ENCODE peak calls at places on chromosome 1, in ten cellular contexts. One of them, this sample, is unnamed. For H3K4me1, the result is how much of the 10 kb centered on the place peaks cover.

GRCh38 chr1:41387667-41388091 is 26.4 kb downstream of the FOXO6 start:
- DNase-seq in CD8-positive, alpha-beta T cell: no peak
- DNase-seq in mucosa of descending colon: peak
- DNase-seq in CD8-positive, alpha-beta memory T cell: no peak
- DNase-seq in left ventricle myocardium inferior: peak
- DNase-seq in A549: no peak
- DNase-seq in heart right ventricle: peak
- DNase-seq in IMR-90: peak
- DNase-seq in right atrium auricular region: peak
- DNase-seq in aorta: peak
- DNase-seq in this sample: peak

GRCh38 chr1:36572906-36573305 is 90.2 kb upstream of the CSF3R start:
- DNase-seq in CD8-positive, alpha-beta T cell: no peak
- DNase-seq in mucosa of descending colon: no peak
- DNase-seq in CD8-positive, alpha-beta memory T cell: no peak
- DNase-seq in left ventricle myocardium inferior: no peak
- DNase-seq in A549: no peak
- DNase-seq in heart right ventricle: no peak
- DNase-seq in IMR-90: no peak
- DNase-seq in right atrium auricular region: no peak
- DNase-seq in aorta: peak
- DNase-seq in this sample: peak

GRCh38 chr1:115545791-115546733 is 95.7 kb upstream of the VANGL1 start:
- DNase-seq in CD8-positive, alpha-beta T cell: no peak
- DNase-seq in mucosa of descending colon: peak
- DNase-seq in CD8-positive, alpha-beta memory T cell: no peak
- DNase-seq in left ventricle myocardium inferior: no peak
- DNase-seq in A549: peak
- DNase-seq in heart right ventricle: no peak
- DNase-seq in IMR-90: peak
- DNase-seq in right atrium auricular region: no peak
- DNase-seq in aorta: peak
- DNase-seq in this sample: peak

GRCh38 chr1:39566441-39567137 is 10.0 kb downstream of the PABPC4 start:
- DNase-seq in CD8-positive, alpha-beta T cell: no peak
- DNase-seq in mucosa of descending colon: peak
- DNase-seq in CD8-positive, alpha-beta memory T cell: no peak
- DNase-seq in left ventricle myocardium inferior: no peak
- DNase-seq in A549: no peak
- DNase-seq in heart right ventricle: no peak
- DNase-seq in IMR-90: no peak
- DNase-seq in right atrium auricular region: no peak
- DNase-seq in aorta: no peak
- DNase-seq in this sample: no peak

GRCh38 chr1:208010487-208011079 is 99.7 kb upstream of the CD34 start:
- DNase-seq in CD8-positive, alpha-beta T cell: no peak
- DNase-seq in mucosa of descending colon: no peak
- DNase-seq in CD8-positive, alpha-beta memory T cell: no peak
- DNase-seq in left ventricle myocardium inferior: no peak
- DNase-seq in A549: no peak
- DNase-seq in heart right ventricle: no peak
- DNase-seq in IMR-90: no peak
- DNase-seq in right atrium auricular region: no peak
- DNase-seq in aorta: no peak
- DNase-seq in this sample: no peak

GRCh38 chr1:21534674-21535378 is 25.6 kb downstream of the ALPL start:
- DNase-seq in CD8-positive, alpha-beta T cell: no peak
- DNase-seq in mucosa of descending colon: peak
- DNase-seq in CD8-positive, alpha-beta memory T cell: no peak
- DNase-seq in left ventricle myocardium inferior: no peak
- DNase-seq in A549: peak
- DNase-seq in heart right ventricle: no peak
- DNase-seq in IMR-90: peak
- DNase-seq in right atrium auricular region: no peak
- DNase-seq in aorta: no peak
- DNase-seq in this sample: peak

GRCh38 chr1:116824631-116825399 is 70.6 kb downstream of the CD2 start:
- DNase-seq in CD8-positive, alpha-beta T cell: no peak
- DNase-seq in mucosa of descending colon: no peak
- DNase-seq in CD8-positive, alpha-beta memory T cell: no peak
- DNase-seq in left ventricle myocardium inferior: no peak
- DNase-seq in A549: no peak
- DNase-seq in heart right ventricle: no peak
- DNase-seq in IMR-90: no peak
- DNase-seq in right atrium auricular region: no peak
- DNase-seq in aorta: no peak
- DNase-seq in this sample: peak

GRCh38 chr1:246748006-246748405 is 23.8 kb downstream of the SCCPDH start:
- DNase-seq in CD8-positive, alpha-beta T cell: no peak
- DNase-seq in mucosa of descending colon: no peak
- DNase-seq in CD8-positive, alpha-beta memory T cell: no peak
- DNase-seq in left ventricle myocardium inferior: no peak
- DNase-seq in A549: no peak
- DNase-seq in heart right ventricle: no peak
- DNase-seq in IMR-90: no peak
- DNase-seq in right atrium auricular region: no peak
- DNase-seq in aorta: no peak
- DNase-seq in this sample: no peak

GRCh38 chr1:2206813-2207488 is 12.4 kb upstream of the FAAP20 start:
- DNase-seq in CD8-positive, alpha-beta T cell: no peak
- DNase-seq in mucosa of descending colon: no peak
- DNase-seq in CD8-positive, alpha-beta memory T cell: no peak
- DNase-seq in left ventricle myocardium inferior: no peak
- DNase-seq in A549: no peak
- DNase-seq in heart right ventricle: peak
- DNase-seq in IMR-90: no peak
- DNase-seq in right atrium auricular region: no peak
- DNase-seq in aorta: peak
- DNase-seq in this sample: no peak

GRCh38 chr1:46757256-46757955 is 38.5 kb upstream of the EFCAB14 start:
- DNase-seq in CD8-positive, alpha-beta T cell: no peak
- DNase-seq in mucosa of descending colon: no peak
- DNase-seq in CD8-positive, alpha-beta memory T cell: no peak
- DNase-seq in left ventricle myocardium inferior: no peak
- DNase-seq in A549: no peak
- DNase-seq in heart right ventricle: no peak
- DNase-seq in IMR-90: peak
- DNase-seq in right atrium auricular region: no peak
- DNase-seq in aorta: no peak
- DNase-seq in this sample: no peak

GRCh38 chr1:20787100-20787774 is at the start of gene HP1BP3:
- DNase-seq in CD8-positive, alpha-beta T cell: peak
- DNase-seq in mucosa of descending colon: peak
- DNase-seq in CD8-positive, alpha-beta memory T cell: peak
- DNase-seq in left ventricle myocardium inferior: peak
- DNase-seq in A549: peak
- DNase-seq in heart right ventricle: peak
- DNase-seq in IMR-90: peak
- DNase-seq in right atrium auricular region: peak
- DNase-seq in aorta: peak
- DNase-seq in this sample: peak

GRCh38 chr1:48232722-48233121 is 10.2 kb downstream of the SLC5A9 start:
- DNase-seq in CD8-positive, alpha-beta T cell: no peak
- DNase-seq in mucosa of descending colon: no peak
- DNase-seq in CD8-positive, alpha-beta memory T cell: no peak
- DNase-seq in left ventricle myocardium inferior: no peak
- DNase-seq in A549: no peak
- DNase-seq in heart right ventricle: no peak
- DNase-seq in IMR-90: no peak
- DNase-seq in right atrium auricular region: no peak
- DNase-seq in aorta: no peak
- DNase-seq in this sample: no peak

GRCh38 chr1:45359882-45360513 is 19.8 kb upstream of the MUTYH start:
- DNase-seq in CD8-positive, alpha-beta T cell: peak
- DNase-seq in mucosa of descending colon: peak
- DNase-seq in CD8-positive, alpha-beta memory T cell: peak
- DNase-seq in left ventricle myocardium inferior: peak
- DNase-seq in A549: peak
- DNase-seq in heart right ventricle: peak
- DNase-seq in IMR-90: peak
- DNase-seq in right atrium auricular region: peak
- DNase-seq in aorta: peak
- DNase-seq in this sample: peak

GRCh38 chr1:87706779-87707228 is 378.1 kb downstream of the LMO4 start:
- DNase-seq in CD8-positive, alpha-beta T cell: no peak
- DNase-seq in mucosa of descending colon: no peak
- DNase-seq in CD8-positive, alpha-beta memory T cell: no peak
- DNase-seq in left ventricle myocardium inferior: no peak
- DNase-seq in A549: no peak
- DNase-seq in heart right ventricle: no peak
- DNase-seq in IMR-90: peak
- DNase-seq in right atrium auricular region: no peak
- DNase-seq in aorta: no peak
- DNase-seq in this sample: no peak

GRCh38 chr1:184910596-184910995 is 63.7 kb downstream of the NIBAN1 start:
- DNase-seq in CD8-positive, alpha-beta T cell: no peak
- DNase-seq in mucosa of descending colon: peak
- DNase-seq in CD8-positive, alpha-beta memory T cell: no peak
- DNase-seq in left ventricle myocardium inferior: peak
- DNase-seq in A549: no peak
- DNase-seq in heart right ventricle: no peak
- DNase-seq in IMR-90: peak
- DNase-seq in right atrium auricular region: peak
- DNase-seq in aorta: peak
- DNase-seq in this sample: no peak

GRCh38 chr1:215597961-215598360 is 30.9 kb downstream of the KCTD3 start:
- DNase-seq in CD8-positive, alpha-beta T cell: no peak
- DNase-seq in mucosa of descending colon: no peak
- DNase-seq in CD8-positive, alpha-beta memory T cell: no peak
- DNase-seq in left ventricle myocardium inferior: no peak
- DNase-seq in A549: no peak
- DNase-seq in heart right ventricle: no peak
- DNase-seq in IMR-90: no peak
- DNase-seq in right atrium auricular region: no peak
- DNase-seq in aorta: no peak
- DNase-seq in this sample: no peak

GRCh38 chr1:77605246-77606026 is 77.0 kb downstream of the ZZZ3 start:
- DNase-seq in CD8-positive, alpha-beta T cell: no peak
- DNase-seq in mucosa of descending colon: peak
- DNase-seq in CD8-positive, alpha-beta memory T cell: no peak
- DNase-seq in left ventricle myocardium inferior: peak
- DNase-seq in A549: no peak
- DNase-seq in heart right ventricle: peak
- DNase-seq in IMR-90: peak
- DNase-seq in right atrium auricular region: no peak
- DNase-seq in aorta: peak
- DNase-seq in this sample: peak

DNA sequence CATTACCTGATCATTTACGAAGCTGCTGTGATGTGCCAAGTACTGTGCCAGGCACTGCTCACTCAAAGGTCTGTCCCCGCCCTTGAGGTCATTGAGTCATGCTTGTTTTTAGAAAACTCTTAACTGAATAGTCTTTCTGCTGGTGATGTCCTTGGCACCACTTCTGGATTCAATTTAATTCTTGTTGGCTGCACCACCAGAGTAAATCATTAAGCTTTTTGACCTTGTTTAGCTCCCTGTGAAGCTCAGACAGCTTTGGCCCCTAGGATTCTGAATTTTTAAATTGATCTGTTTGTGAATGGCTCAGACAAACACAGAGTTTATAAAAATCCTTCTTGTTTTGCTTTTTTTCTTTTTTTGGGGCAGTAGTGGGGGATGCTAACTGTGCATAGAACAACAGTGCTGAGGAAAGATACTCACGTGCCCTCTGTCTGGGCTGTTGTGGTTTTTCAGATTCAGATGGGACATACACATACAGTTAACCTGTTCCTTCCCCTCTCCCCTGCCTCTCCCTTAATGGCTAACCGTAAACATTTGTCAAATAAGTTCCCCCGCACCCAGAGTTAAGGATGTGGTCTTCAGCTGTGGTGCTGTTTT is 67.6 kb downstream of the MTR start:
- DNase-seq in CD8-positive, alpha-beta T cell: no peak
- DNase-seq in mucosa of descending colon: peak
- DNase-seq in CD8-positive, alpha-beta memory T cell: no peak
- DNase-seq in left ventricle myocardium inferior: no peak
- DNase-seq in A549: no peak
- DNase-seq in heart right ventricle: no peak
- DNase-seq in IMR-90: no peak
- DNase-seq in right atrium auricular region: no peak
- DNase-seq in aorta: no peak
- DNase-seq in this sample: no peak
- H3K4me1 ChIP-seq in CD8-positive, alpha-beta T cell: under half
- H3K4me1 ChIP-seq in mucosa of descending colon: under half
- H3K4me1 ChIP-seq in CD8-positive, alpha-beta memory T cell: under half
- H3K4me1 ChIP-seq in left ventricle myocardium inferior: half or more
- H3K4me1 ChIP-seq in A549: under half
- H3K4me1 ChIP-seq in heart right ventricle: under half
- H3K4me1 ChIP-seq in IMR-90: under half
- H3K4me1 ChIP-seq in right atrium auricular region: under half
- H3K4me1 ChIP-seq in aorta: under half
- H3K4me1 ChIP-seq in this sample: under half

GRCh38 chr1:204092632-204093420 is 19.9 kb downstream of the SOX13 start:
- DNase-seq in CD8-positive, alpha-beta T cell: no peak
- DNase-seq in mucosa of descending colon: peak
- DNase-seq in CD8-positive, alpha-beta memory T cell: no peak
- DNase-seq in left ventricle myocardium inferior: no peak
- DNase-seq in A549: no peak
- DNase-seq in heart right ventricle: no peak
- DNase-seq in IMR-90: no peak
- DNase-seq in right atrium auricular region: no peak
- DNase-seq in aorta: no peak
- DNase-seq in this sample: no peak
- H3K4me3 ChIP-seq in CD8-positive, alpha-beta T cell: no peak
- H3K4me3 ChIP-seq in mucosa of descending colon: no peak
- H3K4me3 ChIP-seq in CD8-positive, alpha-beta memory T cell: no peak
- H3K4me3 ChIP-seq in left ventricle myocardium inferior: no peak
- H3K4me3 ChIP-seq in A549: no peak
- H3K4me3 ChIP-seq in heart right ventricle: no peak
- H3K4me3 ChIP-seq in IMR-90: no peak
- H3K4me3 ChIP-seq in right atrium auricular region: no peak
- H3K4me3 ChIP-seq in aorta: no peak
- H3K4me3 ChIP-seq in this sample: no peak

GRCh38 chr1:234923626-234924025 is 205.0 kb downstream of the TOMM20 start:
- DNase-seq in CD8-positive, alpha-beta T cell: no peak
- DNase-seq in mucosa of descending colon: no peak
- DNase-seq in CD8-positive, alpha-beta memory T cell: no peak
- DNase-seq in left ventricle myocardium inferior: no peak
- DNase-seq in A549: no peak
- DNase-seq in heart right ventricle: no peak
- DNase-seq in IMR-90: no peak
- DNase-seq in right atrium auricular region: no peak
- DNase-seq in aorta: no peak
- DNase-seq in this sample: no peak
- H3K4me1 ChIP-seq in CD8-positive, alpha-beta T cell: under half
- H3K4me1 ChIP-seq in mucosa of descending colon: under half
- H3K4me1 ChIP-seq in CD8-positive, alpha-beta memory T cell: under half
- H3K4me1 ChIP-seq in left ventricle myocardium inferior: half or more
- H3K4me1 ChIP-seq in A549: under half
- H3K4me1 ChIP-seq in heart right ventricle: half or more
- H3K4me1 ChIP-seq in IMR-90: under half
- H3K4me1 ChIP-seq in right atrium auricular region: under half
- H3K4me1 ChIP-seq in aorta: under half
- H3K4me1 ChIP-seq in this sample: under half

DNA sequence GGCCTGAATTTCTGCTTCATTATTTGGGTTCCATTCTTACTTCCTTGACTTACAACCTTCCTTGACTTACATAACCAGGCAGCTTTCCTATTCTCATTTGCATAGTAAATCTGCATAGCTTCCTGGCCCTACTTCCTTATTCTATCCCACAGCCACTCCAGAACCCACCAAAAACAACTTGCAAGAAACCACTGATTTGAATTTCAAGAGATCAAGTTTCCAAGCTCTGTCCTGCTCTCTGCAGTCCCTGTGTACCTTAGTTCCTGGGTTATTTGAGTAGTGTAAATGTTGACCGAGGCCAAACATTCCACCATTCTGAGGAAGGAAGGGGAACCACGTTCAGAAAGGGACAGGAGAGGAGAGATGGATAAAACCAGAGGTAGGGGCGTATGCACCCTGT is 603.3 kb downstream of the PTPRC start:
- DNase-seq in CD8-positive, alpha-beta T cell: no peak
- DNase-seq in mucosa of descending colon: no peak
- DNase-seq in CD8-positive, alpha-beta memory T cell: no peak
- DNase-seq in left ventricle myocardium inferior: no peak
- DNase-seq in A549: no peak
- DNase-seq in heart right ventricle: no peak
- DNase-seq in IMR-90: no peak
- DNase-seq in right atrium auricular region: no peak
- DNase-seq in aorta: no peak
- DNase-seq in this sample: no peak
- H3K4me3 ChIP-seq in CD8-positive, alpha-beta T cell: no peak
- H3K4me3 ChIP-seq in mucosa of descending colon: no peak
- H3K4me3 ChIP-seq in CD8-positive, alpha-beta memory T cell: no peak
- H3K4me3 ChIP-seq in left ventricle myocardium inferior: no peak
- H3K4me3 ChIP-seq in A549: no peak
- H3K4me3 ChIP-seq in heart right ventricle: no peak
- H3K4me3 ChIP-seq in IMR-90: no peak
- H3K4me3 ChIP-seq in right atrium auricular region: no peak
- H3K4me3 ChIP-seq in aorta: no peak
- H3K4me3 ChIP-seq in this sample: no peak